ENCODE peak calls at places on chromosomes 2 and 18, in six cellular contexts. One of them, this sample, is unnamed.

GRCh38 chr2:205524656-205525055 is 157.6 kb upstream of the NRP2 start:
- DNase-seq in GM12878: no peak
- DNase-seq in SK-N-SH: no peak
- DNase-seq in HepG2: no peak
- DNase-seq in H1: no peak
- DNase-seq in K562: no peak
- DNase-seq in this sample: no peak

GRCh38 chr2:205837663-205838062 is 155.4 kb downstream of the NRP2 start:
- DNase-seq in K562: no peak
- DNase-seq in H1: no peak
- DNase-seq in SK-N-SH: no peak
- DNase-seq in GM12878: no peak
- DNase-seq in HepG2: no peak
- DNase-seq in this sample: no peak

GRCh38 chr2:200397785-200398184 is 91.3 kb downstream of the SPATS2L start:
- DNase-seq in HepG2: no peak
- DNase-seq in H1: no peak
- DNase-seq in K562: no peak
- DNase-seq in SK-N-SH: no peak
- DNase-seq in GM12878: no peak
- DNase-seq in this sample: no peak

GRCh38 chr2:128469203-128469602 is 150.5 kb upstream of the HS6ST1 start:
- DNase-seq in H1: no peak
- DNase-seq in GM12878: no peak
- DNase-seq in K562: peak
- DNase-seq in SK-N-SH: no peak
- DNase-seq in HepG2: no peak
- DNase-seq in this sample: peak

GRCh38 chr2:182767578-182767977 is 51.5 kb downstream of the DNAJC10 start:
- DNase-seq in SK-N-SH: peak
- DNase-seq in K562: peak
- DNase-seq in H1: no peak
- DNase-seq in HepG2: peak
- DNase-seq in GM12878: no peak
- DNase-seq in this sample: no peak

GRCh38 chr2:8514748-8515389 is 167.0 kb upstream of the ID2 start:
- DNase-seq in SK-N-SH: no peak
- DNase-seq in H1: no peak
- DNase-seq in HepG2: no peak
- DNase-seq in K562: no peak
- DNase-seq in GM12878: peak
- DNase-seq in this sample: peak

GRCh38 chr2:181396575-181397062 is 60.6 kb upstream of the ITGA4 start:
- DNase-seq in SK-N-SH: no peak
- DNase-seq in H1: no peak
- DNase-seq in K562: no peak
- DNase-seq in GM12878: no peak
- DNase-seq in HepG2: no peak
- DNase-seq in this sample: no peak

GRCh38 chr2:230864605-230865323 is at the start of gene ITM2C:
- DNase-seq in SK-N-SH: peak
- DNase-seq in K562: peak
- DNase-seq in H1: no peak
- DNase-seq in GM12878: no peak
- DNase-seq in HepG2: peak
- DNase-seq in this sample: peak

GRCh38 chr2:50315366-50315765 is 716.6 kb downstream of the NRXN1 start:
- DNase-seq in HepG2: no peak
- DNase-seq in GM12878: no peak
- DNase-seq in K562: no peak
- DNase-seq in SK-N-SH: no peak
- DNase-seq in H1: no peak
- DNase-seq in this sample: no peak

GRCh38 chr2:118661184-118661583 is 186.3 kb downstream of the EN1 start:
- DNase-seq in GM12878: no peak
- DNase-seq in HepG2: no peak
- DNase-seq in H1: no peak
- DNase-seq in K562: no peak
- DNase-seq in SK-N-SH: no peak
- DNase-seq in this sample: no peak

GRCh38 chr2:147595200-147595599 is 249.6 kb upstream of the ACVR2A start:
- DNase-seq in K562: no peak
- DNase-seq in HepG2: no peak
- DNase-seq in GM12878: no peak
- DNase-seq in H1: no peak
- DNase-seq in SK-N-SH: no peak
- DNase-seq in this sample: no peak

GRCh38 chr18:8808001-8808400 is 102.6 kb downstream of the MTCL1 start:
- DNase-seq in K562: no peak
- DNase-seq in GM12878: no peak
- DNase-seq in H1: no peak
- DNase-seq in SK-N-SH: peak
- DNase-seq in HepG2: no peak
- DNase-seq in this sample: no peak

GRCh38 chr2:72676341-72677025 is 149.3 kb downstream of the EXOC6B start:
- DNase-seq in H1: no peak
- DNase-seq in HepG2: peak
- DNase-seq in GM12878: no peak
- DNase-seq in K562: no peak
- DNase-seq in SK-N-SH: no peak
- DNase-seq in this sample: no peak

GRCh38 chr2:207734264-207734635 is 22.8 kb downstream of the CCNYL1 start:
- DNase-seq in H1: no peak
- DNase-seq in K562: no peak
- DNase-seq in HepG2: peak
- DNase-seq in SK-N-SH: peak
- DNase-seq in GM12878: no peak
- DNase-seq in this sample: no peak

GRCh38 chr2:74908763-74909444 is 49.5 kb upstream of the POLE4 start:
- DNase-seq in K562: no peak
- DNase-seq in H1: no peak
- DNase-seq in SK-N-SH: peak
- DNase-seq in GM12878: no peak
- DNase-seq in HepG2: peak
- DNase-seq in this sample: no peak

GRCh38 chr2:238848941-238849853 is 1.3 kb downstream of the TWIST2 start:
- DNase-seq in H1: no peak
- DNase-seq in GM12878: no peak
- DNase-seq in HepG2: no peak
- DNase-seq in K562: no peak
- DNase-seq in SK-N-SH: no peak
- DNase-seq in this sample: no peak

GRCh38 chr2:74658516-74658915 is 4.5 kb downstream of the SEMA4F start:
- DNase-seq in H1: no peak
- DNase-seq in HepG2: no peak
- DNase-seq in GM12878: no peak
- DNase-seq in SK-N-SH: no peak
- DNase-seq in K562: no peak
- DNase-seq in this sample: no peak

GRCh38 chr18:9417081-9417841 is 58.1 kb upstream of the RALBP1 start:
- DNase-seq in H1: no peak
- DNase-seq in K562: no peak
- DNase-seq in GM12878: no peak
- DNase-seq in SK-N-SH: no peak
- DNase-seq in HepG2: no peak
- DNase-seq in this sample: no peak

GRCh38 chr2:237790353-237790752 is 8.2 kb upstream of the RBM44 start:
- DNase-seq in GM12878: no peak
- DNase-seq in SK-N-SH: no peak
- DNase-seq in HepG2: no peak
- DNase-seq in H1: no peak
- DNase-seq in K562: no peak
- DNase-seq in this sample: no peak

GRCh38 chr2:188395903-188396699 is 104.4 kb downstream of the GULP1 start:
- DNase-seq in K562: no peak
- DNase-seq in SK-N-SH: no peak
- DNase-seq in GM12878: no peak
- DNase-seq in H1: no peak
- DNase-seq in HepG2: no peak
- DNase-seq in this sample: no peak

GRCh38 chr18:64678048-64678447 is 529.2 kb upstream of the LINC00305 start:
- DNase-seq in K562: no peak
- DNase-seq in GM12878: no peak
- DNase-seq in HepG2: no peak
- DNase-seq in SK-N-SH: no peak
- DNase-seq in H1: no peak
- DNase-seq in this sample: no peak

GRCh38 chr2:104888489-104889245 is 34.8 kb downstream of the POU3F3 start:
- DNase-seq in GM12878: no peak
- DNase-seq in K562: no peak
- DNase-seq in HepG2: no peak
- DNase-seq in SK-N-SH: no peak
- DNase-seq in H1: no peak
- DNase-seq in this sample: no peak

GRCh38 chr2:47172922-47173695 is 18.0 kb upstream of the STPG4 start:
- DNase-seq in HepG2: no peak
- DNase-seq in GM12878: no peak
- DNase-seq in H1: no peak
- DNase-seq in SK-N-SH: no peak
- DNase-seq in K562: no peak
- DNase-seq in this sample: no peak

GRCh38 chr2:47172156-47172921 is 17.2 kb upstream of the STPG4 start:
- DNase-seq in GM12878: no peak
- DNase-seq in HepG2: peak
- DNase-seq in K562: no peak
- DNase-seq in H1: no peak
- DNase-seq in SK-N-SH: no peak
- DNase-seq in this sample: no peak

GRCh38 chr2:47173986-47174730 is 19.1 kb upstream of the STPG4 start:
- DNase-seq in SK-N-SH: no peak
- DNase-seq in K562: no peak
- DNase-seq in H1: no peak
- DNase-seq in HepG2: no peak
- DNase-seq in GM12878: no peak
- DNase-seq in this sample: no peak

GRCh38 chr2:47177042-47177565 is 22.0 kb upstream of the STPG4 start:
- DNase-seq in GM12878: no peak
- DNase-seq in HepG2: no peak
- DNase-seq in SK-N-SH: no peak
- DNase-seq in K562: peak
- DNase-seq in H1: no peak
- DNase-seq in this sample: no peak

DNA sequence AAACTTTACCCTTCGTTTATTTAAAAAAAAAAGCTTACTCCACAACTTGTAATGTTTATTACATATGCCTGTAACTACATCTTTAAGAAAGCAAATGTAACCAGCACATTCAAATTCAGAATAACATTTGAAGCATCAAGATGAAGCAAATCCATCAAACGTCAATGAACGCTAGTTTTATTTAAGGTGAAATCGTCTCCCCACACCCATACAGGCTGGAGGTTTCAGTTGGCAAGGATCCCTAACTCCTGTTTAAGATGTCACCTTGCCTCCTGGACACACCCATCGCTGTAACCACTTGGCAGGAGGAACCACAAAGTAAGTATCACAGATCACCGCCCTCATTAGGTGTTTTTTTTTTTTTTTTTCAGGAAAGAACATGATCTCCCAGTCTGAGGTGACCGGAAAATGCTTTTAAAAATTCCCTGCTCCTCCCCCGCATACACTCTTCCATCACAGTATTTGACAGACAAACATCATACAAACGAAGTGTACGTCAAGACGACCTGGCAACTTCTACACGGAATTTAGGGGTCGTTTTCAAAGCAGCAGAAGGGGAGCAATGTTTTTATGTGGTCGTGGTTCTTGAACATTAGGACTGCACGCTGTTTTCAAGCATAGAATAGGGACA is 19.7 kb upstream of the STPG4 start:
- DNase-seq in HepG2: peak
- DNase-seq in SK-N-SH: peak
- DNase-seq in K562: peak
- DNase-seq in GM12878: no peak
- DNase-seq in H1: no peak
- DNase-seq in this sample: peak
- TF ChIP-seq POLR2AphosphoS5 in HepG2: peak
- TF ChIP-seq POLR2AphosphoS5 in SK-N-SH: peak
- TF ChIP-seq POLR2AphosphoS5 in K562: no peak
- TF ChIP-seq POLR2AphosphoS5 in GM12878: peak
- TF ChIP-seq POLR2AphosphoS5 in H1: peak
- TF ChIP-seq POLR2AphosphoS5 in this sample: no peak

DNA sequence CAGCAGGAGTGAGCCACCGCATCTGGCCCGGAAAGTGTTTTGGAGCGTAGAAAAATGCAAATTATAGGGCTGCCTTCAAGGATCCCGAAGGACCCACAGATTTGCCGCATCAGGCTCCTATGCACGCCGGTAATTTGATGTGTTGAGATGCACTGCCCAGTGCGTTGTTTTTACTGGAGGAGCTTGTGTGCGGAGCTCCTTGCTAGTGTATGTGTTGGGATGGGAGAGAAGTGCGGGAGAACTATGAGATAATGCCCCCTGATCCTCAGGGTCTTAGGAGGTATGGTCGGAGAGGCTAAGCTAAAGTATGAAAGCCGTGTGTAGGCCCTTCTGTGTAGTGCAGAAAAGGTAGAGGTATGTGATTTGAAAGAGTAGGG is 1.3 kb upstream of the CLASP1 start:
- DNase-seq in HepG2: no peak
- DNase-seq in GM12878: no peak
- DNase-seq in H1: no peak
- DNase-seq in K562: peak
- DNase-seq in SK-N-SH: peak
- DNase-seq in this sample: peak
- TF ChIP-seq GABPA in HepG2: no peak
- TF ChIP-seq GABPA in GM12878: no peak
- TF ChIP-seq GABPA in H1: no peak
- TF ChIP-seq GABPA in K562: no peak
- TF ChIP-seq GABPA in SK-N-SH: no peak
- TF ChIP-seq GABPA in this sample: no peak

DNA sequence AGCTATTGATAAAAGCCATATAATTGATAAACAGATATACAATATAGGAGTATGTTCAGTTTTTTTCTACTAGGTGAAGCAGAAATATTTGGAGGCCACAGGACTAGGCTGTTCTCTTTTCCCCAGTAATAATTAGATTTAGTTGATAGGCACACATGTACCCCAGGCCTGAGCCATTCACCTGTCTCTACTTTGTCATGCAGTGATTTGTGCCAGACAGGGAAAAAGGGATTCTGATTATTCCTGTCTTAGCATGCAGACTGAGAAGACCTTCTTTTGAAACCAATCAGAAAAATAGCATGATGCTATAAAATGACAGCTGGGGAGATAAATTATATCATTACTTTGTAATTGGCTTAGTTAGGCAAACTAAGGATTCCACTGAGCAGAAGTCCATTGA is 94.3 kb downstream of the DOCK10 start:
- DNase-seq in H1: no peak
- DNase-seq in SK-N-SH: no peak
- DNase-seq in GM12878: no peak
- DNase-seq in K562: no peak
- DNase-seq in HepG2: no peak
- DNase-seq in this sample: no peak
- TF ChIP-seq POLR2AphosphoS5 in H1: no peak
- TF ChIP-seq POLR2AphosphoS5 in SK-N-SH: no peak
- TF ChIP-seq POLR2AphosphoS5 in GM12878: no peak
- TF ChIP-seq POLR2AphosphoS5 in K562: no peak
- TF ChIP-seq POLR2AphosphoS5 in HepG2: no peak
- TF ChIP-seq POLR2AphosphoS5 in this sample: no peak

DNA sequence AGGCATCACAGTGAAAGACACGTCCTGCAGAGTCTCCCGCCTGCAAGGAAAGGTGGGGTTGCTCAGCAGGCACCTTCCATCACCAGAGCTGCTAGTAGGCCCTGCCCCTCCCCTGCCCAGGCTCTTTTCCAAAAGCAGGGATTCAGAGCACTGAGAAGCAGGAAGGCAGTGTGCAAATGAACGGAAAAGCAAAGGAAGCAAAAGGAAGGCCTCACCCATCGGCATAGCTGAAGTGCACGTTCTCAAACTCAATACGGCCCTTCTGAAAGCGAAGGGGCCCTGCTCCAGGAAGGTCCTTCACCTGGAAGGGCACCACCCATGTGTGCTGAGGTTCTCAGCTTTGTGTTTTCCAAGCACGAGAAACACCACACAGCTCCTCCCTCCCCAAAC is 5.7 kb downstream of the ABCB6 start:
- DNase-seq in K562: no peak
- DNase-seq in SK-N-SH: no peak
- DNase-seq in H1: no peak
- DNase-seq in HepG2: no peak
- DNase-seq in GM12878: no peak
- DNase-seq in this sample: no peak
- TF ChIP-seq GABPA in K562: no peak
- TF ChIP-seq GABPA in SK-N-SH: no peak
- TF ChIP-seq GABPA in H1: no peak
- TF ChIP-seq GABPA in HepG2: no peak
- TF ChIP-seq GABPA in GM12878: no peak
- TF ChIP-seq GABPA in this sample: no peak

This sample was measured in HL-60.